ENCODE peak calls at places on chromosomes 1 and 21, in five cellular contexts. One of them, this sample, is unnamed.

GRCh38 chr1:168116327-168116799 is 20.4 kb downstream of the GPR161 start:
- DNase-seq in CD4-positive, CD25-positive, alpha-beta regulatory T cell: no peak
- DNase-seq in Peyer's patch: peak
- DNase-seq in heart right ventricle: no peak
- DNase-seq in AG04450: no peak
- DNase-seq in this sample: no peak

GRCh38 chr21:34846601-34847112 is 177.9 kb downstream of the CLIC6 start:
- DNase-seq in CD4-positive, CD25-positive, alpha-beta regulatory T cell: no peak
- DNase-seq in Peyer's patch: no peak
- DNase-seq in heart right ventricle: no peak
- DNase-seq in AG04450: peak
- DNase-seq in this sample: no peak

GRCh38 chr1:72433591-72433990 is 151.3 kb upstream of the NEGR1 start:
- DNase-seq in CD4-positive, CD25-positive, alpha-beta regulatory T cell: no peak
- DNase-seq in Peyer's patch: no peak
- DNase-seq in heart right ventricle: no peak
- DNase-seq in AG04450: no peak
- DNase-seq in this sample: no peak

GRCh38 chr1:78464449-78464891 is 26.3 kb upstream of the PTGFR start:
- DNase-seq in CD4-positive, CD25-positive, alpha-beta regulatory T cell: no peak
- DNase-seq in Peyer's patch: no peak
- DNase-seq in heart right ventricle: no peak
- DNase-seq in AG04450: no peak
- DNase-seq in this sample: no peak

GRCh38 chr1:224067621-224068457 is 46.1 kb upstream of the FBXO28 start:
- DNase-seq in CD4-positive, CD25-positive, alpha-beta regulatory T cell: no peak
- DNase-seq in Peyer's patch: no peak
- DNase-seq in heart right ventricle: no peak
- DNase-seq in AG04450: no peak
- DNase-seq in this sample: no peak

GRCh38 chr1:209595599-209595998 is 12.1 kb downstream of the CAMK1G start:
- DNase-seq in CD4-positive, CD25-positive, alpha-beta regulatory T cell: no peak
- DNase-seq in Peyer's patch: no peak
- DNase-seq in heart right ventricle: no peak
- DNase-seq in AG04450: no peak
- DNase-seq in this sample: no peak

GRCh38 chr1:243549108-243549507 is 293.3 kb downstream of the SDCCAG8 start:
- DNase-seq in CD4-positive, CD25-positive, alpha-beta regulatory T cell: no peak
- DNase-seq in Peyer's patch: no peak
- DNase-seq in heart right ventricle: no peak
- DNase-seq in AG04450: no peak
- DNase-seq in this sample: no peak

GRCh38 chr1:67110352-67110751 is 24.4 kb downstream of the C1orf141 start:
- DNase-seq in CD4-positive, CD25-positive, alpha-beta regulatory T cell: no peak
- DNase-seq in Peyer's patch: no peak
- DNase-seq in heart right ventricle: no peak
- DNase-seq in AG04450: no peak
- DNase-seq in this sample: no peak

GRCh38 chr1:84884671-84885389 is 8.2 kb downstream of the LPAR3 start:
- DNase-seq in CD4-positive, CD25-positive, alpha-beta regulatory T cell: no peak
- DNase-seq in Peyer's patch: no peak
- DNase-seq in heart right ventricle: no peak
- DNase-seq in AG04450: no peak
- DNase-seq in this sample: no peak

GRCh38 chr1:209238356-209238755 is 345.2 kb upstream of the CAMK1G start:
- DNase-seq in CD4-positive, CD25-positive, alpha-beta regulatory T cell: no peak
- DNase-seq in Peyer's patch: no peak
- DNase-seq in heart right ventricle: no peak
- DNase-seq in AG04450: no peak
- DNase-seq in this sample: no peak

GRCh38 chr1:209659909-209660308 is 7.7 kb upstream of the LAMB3 start:
- DNase-seq in CD4-positive, CD25-positive, alpha-beta regulatory T cell: no peak
- DNase-seq in Peyer's patch: no peak
- DNase-seq in heart right ventricle: no peak
- DNase-seq in AG04450: no peak
- DNase-seq in this sample: no peak

GRCh38 chr1:115559987-115560386 is 81.8 kb upstream of the VANGL1 start:
- DNase-seq in CD4-positive, CD25-positive, alpha-beta regulatory T cell: no peak
- DNase-seq in Peyer's patch: no peak
- DNase-seq in heart right ventricle: no peak
- DNase-seq in AG04450: no peak
- DNase-seq in this sample: no peak

DNA sequence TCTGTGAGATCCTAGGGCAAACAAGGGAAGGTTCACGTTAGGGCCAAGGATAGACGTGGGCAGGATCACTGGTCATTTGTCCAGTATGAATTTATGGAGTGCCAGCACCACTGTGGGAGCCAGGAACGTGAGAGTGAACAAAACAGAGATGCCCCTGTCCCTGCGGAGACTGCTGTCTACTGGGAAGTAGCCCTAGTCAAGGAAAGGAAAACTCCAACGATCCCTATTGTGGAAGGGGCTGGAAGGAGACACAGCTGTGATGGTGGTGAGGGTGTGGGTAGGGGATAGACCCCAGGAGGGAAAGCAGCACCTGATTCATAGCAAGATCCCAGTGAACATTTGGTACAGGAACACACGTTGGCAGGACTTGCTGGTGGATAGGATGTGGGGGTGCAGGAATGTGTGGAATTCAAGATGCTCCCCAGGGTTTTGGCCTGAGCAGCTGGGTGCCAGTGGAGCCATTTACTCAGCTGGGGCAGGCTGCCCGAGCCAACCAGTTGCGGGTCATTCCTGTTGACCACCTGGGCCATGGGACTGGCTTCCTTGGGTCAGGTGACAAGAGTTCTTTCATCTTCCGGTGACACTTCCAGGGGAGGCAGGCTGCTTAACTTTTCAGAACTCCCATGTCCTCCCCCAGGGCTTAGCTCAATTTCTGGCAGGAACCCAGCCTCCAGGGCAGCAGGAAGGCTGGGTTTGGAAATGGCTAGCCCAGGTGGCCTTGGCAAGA is 1.2 kb upstream of the ATP13A2 start:
- DNase-seq in CD4-positive, CD25-positive, alpha-beta regulatory T cell: no peak
- DNase-seq in Peyer's patch: no peak
- DNase-seq in heart right ventricle: no peak
- DNase-seq in AG04450: no peak
- DNase-seq in this sample: no peak
- H3K4me3 ChIP-seq in CD4-positive, CD25-positive, alpha-beta regulatory T cell: no peak
- H3K4me3 ChIP-seq in Peyer's patch: no peak
- H3K4me3 ChIP-seq in heart right ventricle: no peak
- H3K4me3 ChIP-seq in AG04450: no peak
- H3K4me3 ChIP-seq in this sample: no peak

DNA sequence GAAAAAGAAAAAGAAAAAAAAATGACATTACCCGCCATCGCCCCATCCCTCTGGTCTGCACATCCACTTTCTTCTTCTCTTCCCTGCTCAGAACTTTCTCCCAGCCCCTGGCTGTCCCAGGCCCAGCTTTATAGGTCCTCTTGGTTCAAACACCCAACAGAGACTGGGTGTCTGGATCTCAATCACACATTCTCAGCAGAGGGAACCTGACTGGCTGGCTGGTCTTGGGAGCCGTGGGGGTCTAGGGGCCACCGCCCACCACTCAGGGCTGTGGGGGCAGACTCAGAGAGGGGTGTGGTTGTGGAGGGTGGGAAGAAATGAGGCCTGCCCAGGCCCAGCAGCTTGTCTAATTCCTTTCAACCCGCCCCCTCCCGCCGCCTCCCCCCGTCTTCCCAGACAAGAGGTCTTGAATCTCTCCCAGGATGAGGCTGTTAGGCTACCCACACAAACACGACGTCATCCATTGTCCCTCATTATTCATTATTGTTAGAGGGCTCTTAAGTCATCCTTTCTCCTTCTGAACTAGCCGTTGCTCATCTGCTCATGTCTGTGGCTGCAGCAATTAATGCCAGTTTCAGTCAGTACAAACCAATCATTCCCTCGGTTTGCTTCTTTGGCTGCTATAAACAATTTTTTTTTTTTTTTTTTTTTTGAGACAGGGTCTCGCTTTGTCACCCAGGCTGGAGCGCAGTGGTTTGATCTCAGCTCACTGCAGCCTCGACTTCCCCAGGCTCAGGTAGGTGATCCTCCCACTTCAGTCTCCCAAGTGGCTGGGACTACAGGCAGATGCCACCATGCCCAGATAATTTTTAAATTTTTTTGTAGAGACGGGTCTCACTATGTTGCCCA is 40.6 kb upstream of the CLIC4 start:
- DNase-seq in CD4-positive, CD25-positive, alpha-beta regulatory T cell: no peak
- DNase-seq in Peyer's patch: no peak
- DNase-seq in heart right ventricle: peak
- DNase-seq in AG04450: no peak
- DNase-seq in this sample: no peak
- H3K4me3 ChIP-seq in CD4-positive, CD25-positive, alpha-beta regulatory T cell: no peak
- H3K4me3 ChIP-seq in Peyer's patch: no peak
- H3K4me3 ChIP-seq in heart right ventricle: no peak
- H3K4me3 ChIP-seq in AG04450: no peak
- H3K4me3 ChIP-seq in this sample: no peak

GRCh38 chr1:31152181-31152768 is 86.8 kb upstream of the PUM1 start:
- DNase-seq in CD4-positive, CD25-positive, alpha-beta regulatory T cell: no peak
- DNase-seq in Peyer's patch: no peak
- DNase-seq in heart right ventricle: no peak
- DNase-seq in AG04450: peak
- DNase-seq in this sample: no peak

GRCh38 chr1:31154000-31154631 is 85.6 kb downstream of the NKAIN1 start:
- DNase-seq in CD4-positive, CD25-positive, alpha-beta regulatory T cell: no peak
- DNase-seq in Peyer's patch: no peak
- DNase-seq in heart right ventricle: no peak
- DNase-seq in AG04450: no peak
- DNase-seq in this sample: no peak

GRCh38 chr1:31154632-31155215 is 85.0 kb downstream of the NKAIN1 start:
- DNase-seq in CD4-positive, CD25-positive, alpha-beta regulatory T cell: peak
- DNase-seq in Peyer's patch: peak
- DNase-seq in heart right ventricle: peak
- DNase-seq in AG04450: no peak
- DNase-seq in this sample: peak

GRCh38 chr1:31153423-31153822 is 86.3 kb downstream of the NKAIN1 start:
- DNase-seq in CD4-positive, CD25-positive, alpha-beta regulatory T cell: no peak
- DNase-seq in Peyer's patch: no peak
- DNase-seq in heart right ventricle: no peak
- DNase-seq in AG04450: no peak
- DNase-seq in this sample: no peak

GRCh38 chr1:31155216-31155806 is 84.4 kb downstream of the NKAIN1 start:
- DNase-seq in CD4-positive, CD25-positive, alpha-beta regulatory T cell: peak
- DNase-seq in Peyer's patch: peak
- DNase-seq in heart right ventricle: peak
- DNase-seq in AG04450: no peak
- DNase-seq in this sample: peak
- H3K4me3 ChIP-seq in CD4-positive, CD25-positive, alpha-beta regulatory T cell: peak
- H3K4me3 ChIP-seq in Peyer's patch: peak
- H3K4me3 ChIP-seq in heart right ventricle: peak
- H3K4me3 ChIP-seq in AG04450: peak
- H3K4me3 ChIP-seq in this sample: peak

GRCh38 chr1:43272576-43273571 is 3.1 kb downstream of the TMEM125 start:
- DNase-seq in CD4-positive, CD25-positive, alpha-beta regulatory T cell: no peak
- DNase-seq in Peyer's patch: peak
- DNase-seq in heart right ventricle: no peak
- DNase-seq in AG04450: no peak
- DNase-seq in this sample: no peak
- H3K4me3 ChIP-seq in CD4-positive, CD25-positive, alpha-beta regulatory T cell: no peak
- H3K4me3 ChIP-seq in Peyer's patch: no peak
- H3K4me3 ChIP-seq in heart right ventricle: no peak
- H3K4me3 ChIP-seq in AG04450: no peak
- H3K4me3 ChIP-seq in this sample: no peak

DNA sequence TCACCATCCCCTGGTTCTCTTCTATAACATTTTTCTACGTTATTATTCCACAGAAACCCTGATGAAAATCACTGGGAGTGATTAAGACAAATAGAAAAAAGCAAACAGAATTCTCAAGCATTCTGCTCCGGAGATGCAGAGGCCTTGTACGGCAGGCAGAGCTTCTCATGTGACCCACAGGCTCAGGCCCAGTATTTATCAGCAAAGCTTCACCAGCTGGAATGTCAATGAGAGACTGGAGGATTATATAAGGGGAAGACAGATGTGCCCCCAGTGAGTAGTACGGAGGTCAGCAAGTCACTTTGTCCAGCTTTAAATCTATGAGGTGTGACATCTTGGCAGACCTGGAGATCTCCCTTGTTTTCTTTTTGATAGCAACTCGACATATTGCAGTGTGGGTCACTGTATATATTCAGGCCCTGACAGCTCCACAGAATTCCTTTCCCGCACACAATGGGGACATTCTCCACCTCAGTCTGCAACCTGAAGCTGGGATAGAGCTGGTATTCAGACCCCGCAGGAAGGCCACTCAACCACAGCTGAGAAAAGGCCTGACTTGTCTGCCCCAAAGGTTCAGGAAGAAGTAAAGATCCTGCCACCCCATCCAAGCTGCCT is 106.8 kb downstream of the HHIPL2 start:
- DNase-seq in CD4-positive, CD25-positive, alpha-beta regulatory T cell: no peak
- DNase-seq in Peyer's patch: no peak
- DNase-seq in heart right ventricle: no peak
- DNase-seq in AG04450: no peak
- DNase-seq in this sample: no peak
- H3K4me3 ChIP-seq in CD4-positive, CD25-positive, alpha-beta regulatory T cell: no peak
- H3K4me3 ChIP-seq in Peyer's patch: no peak
- H3K4me3 ChIP-seq in heart right ventricle: no peak
- H3K4me3 ChIP-seq in AG04450: no peak
- H3K4me3 ChIP-seq in this sample: no peak

DNA sequence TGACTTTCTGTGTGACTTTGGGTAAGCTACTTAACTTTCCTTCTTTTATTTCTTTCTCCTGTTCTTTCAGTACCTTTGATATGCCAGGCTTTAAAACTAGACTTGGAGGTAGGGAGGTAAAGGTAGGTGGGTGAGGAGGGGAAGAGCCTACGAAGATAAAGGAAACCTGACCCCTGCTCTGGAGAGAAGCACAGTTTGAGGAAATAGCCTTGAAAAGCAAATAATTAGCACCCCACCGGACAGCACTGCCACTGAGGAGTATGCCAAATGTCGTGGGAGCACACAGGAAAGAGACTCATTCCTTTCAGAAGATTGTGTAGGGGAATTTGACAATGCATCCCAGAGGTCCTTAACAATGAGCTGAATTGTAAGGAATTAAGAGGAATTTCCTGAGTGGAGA is 65.2 kb upstream of the SPAG17 start:
- DNase-seq in CD4-positive, CD25-positive, alpha-beta regulatory T cell: no peak
- DNase-seq in Peyer's patch: no peak
- DNase-seq in heart right ventricle: no peak
- DNase-seq in AG04450: no peak
- DNase-seq in this sample: no peak
- H3K4me3 ChIP-seq in CD4-positive, CD25-positive, alpha-beta regulatory T cell: no peak
- H3K4me3 ChIP-seq in Peyer's patch: no peak
- H3K4me3 ChIP-seq in heart right ventricle: no peak
- H3K4me3 ChIP-seq in AG04450: no peak
- H3K4me3 ChIP-seq in this sample: no peak

GRCh38 chr1:58695206-58695605 is 4.7 kb downstream of the MYSM1 start:
- DNase-seq in CD4-positive, CD25-positive, alpha-beta regulatory T cell: no peak
- DNase-seq in Peyer's patch: no peak
- DNase-seq in heart right ventricle: no peak
- DNase-seq in AG04450: no peak
- DNase-seq in this sample: no peak
- H3K4me3 ChIP-seq in CD4-positive, CD25-positive, alpha-beta regulatory T cell: no peak
- H3K4me3 ChIP-seq in Peyer's patch: no peak
- H3K4me3 ChIP-seq in heart right ventricle: no peak
- H3K4me3 ChIP-seq in AG04450: no peak
- H3K4me3 ChIP-seq in this sample: no peak

This sample was measured in left lung.